ENCODE peak calls at places on chromosome 5, in seven cellular contexts. U is A549, D is astrocyte of the spinal cord, T is hepatocyte, P is endodermal cell, X is mucosa of descending colon, Z is brain microvascular endothelial cell. H is an unnamed sample.

GRCh38 chr5:75522025-75522424 is 10.3 kb downstream of the POLK start:
- DNase-seq in U (no peak), D (peak), T (no peak), P (no peak), X (no peak), Z (peak), H (no peak)

GRCh38 chr5:56759521-56759920 is 55.8 kb upstream of the MAP3K1 start:
- DNase-seq in U (no peak), D (no peak), T (peak), P (no peak), X (no peak), Z (no peak), H (no peak)

GRCh38 chr5:39209924-39210323 is 9.4 kb downstream of the FYB1 start:
- DNase-seq in U (no peak), D (no peak), T (no peak), P (peak), X (peak), Z (no peak), H (no peak)

GRCh38 chr5:178455480-178455835 is 134.7 kb downstream of the COL23A1 start:
- DNase-seq in U (no peak), D (no peak), T (no peak), P (peak), X (no peak), Z (no peak), H (no peak)

GRCh38 chr5:151772029-151772867 is 494 bp downstream of the G3BP1 start:
- DNase-seq in U (peak), D (peak), T (peak), P (peak), X (peak), Z (no peak), H (peak)

GRCh38 chr5:164119806-164120440 is 614.5 kb downstream of the MAT2B start:
- DNase-seq in U (no peak), D (peak), T (peak), P (peak), X (no peak), Z (no peak), H (peak)

GRCh38 chr5:91562922-91563321 is 179.8 kb upstream of the ARRDC3 start:
- DNase-seq in U (no peak), D (no peak), T (no peak), P (no peak), X (no peak), Z (no peak), H (no peak)

GRCh38 chr5:45695011-45695667 is 1.0 kb downstream of the HCN1 start:
- DNase-seq in U (no peak), D (no peak), T (peak), P (peak), X (no peak), Z (no peak), H (no peak)

GRCh38 chr5:101292199-101292598 is 389.1 kb upstream of the ST8SIA4 start:
- DNase-seq in U (no peak), D (no peak), T (no peak), P (no peak), X (no peak), Z (no peak), H (no peak)

GRCh38 chr5:9507974-9508373 is 37.9 kb downstream of the SEMA5A start:
- DNase-seq in U (no peak), D (peak), T (peak), P (no peak), X (no peak), Z (peak), H (peak)

GRCh38 chr5:83000922-83001321 is 76.3 kb downstream of the TMEM167A start:
- DNase-seq in U (no peak), D (no peak), T (no peak), P (no peak), X (no peak), Z (no peak), H (no peak)

GRCh38 chr5:9361835-9362234 is 184.0 kb downstream of the SEMA5A start:
- DNase-seq in U (peak), D (peak), T (peak), P (peak), X (peak), Z (peak), H (peak)

GRCh38 chr5:17238521-17239041 is 21.1 kb downstream of the BASP1 start:
- DNase-seq in U (no peak), D (peak), T (no peak), P (no peak), X (no peak), Z (peak), H (peak)

GRCh38 chr5:109247943-109248342 is 161.8 kb downstream of the PJA2 start:
- DNase-seq in U (no peak), D (no peak), T (no peak), P (no peak), X (no peak), Z (no peak), H (no peak)

GRCh38 chr5:58107704-58108103 is 352.2 kb downstream of the PLK2 start:
- DNase-seq in U (no peak), D (peak), T (peak), P (no peak), X (no peak), Z (peak), H (peak)

GRCh38 chr5:94174748-94175411 is 433.5 kb upstream of the POU5F2 start:
- DNase-seq in U (no peak), D (peak), T (no peak), P (no peak), X (no peak), Z (peak), H (no peak)

GRCh38 chr5:10564838-10565784 is 1.2 kb downstream of the ANKRD33B start:
- DNase-seq in U (no peak), D (no peak), T (no peak), P (peak), X (no peak), Z (no peak), H (peak)

GRCh38 chr5:125229556-125229955 is 483.1 kb upstream of the ZNF608 start:
- DNase-seq in U (no peak), D (no peak), T (no peak), P (no peak), X (no peak), Z (no peak), H (no peak)

GRCh38 chr5:125228358-125228757 is 481.9 kb upstream of the ZNF608 start:
- DNase-seq in U (no peak), D (no peak), T (no peak), P (no peak), X (no peak), Z (no peak), H (no peak)

GRCh38 chr5:125225424-125225823 is 479.0 kb upstream of the ZNF608 start:
- DNase-seq in U (no peak), D (no peak), T (no peak), P (no peak), X (no peak), Z (no peak), H (no peak)

GRCh38 chr5:125226825-125227224 is 480.4 kb upstream of the ZNF608 start:
- DNase-seq in U (no peak), D (no peak), T (no peak), P (no peak), X (no peak), Z (no peak), H (no peak)

DNA sequence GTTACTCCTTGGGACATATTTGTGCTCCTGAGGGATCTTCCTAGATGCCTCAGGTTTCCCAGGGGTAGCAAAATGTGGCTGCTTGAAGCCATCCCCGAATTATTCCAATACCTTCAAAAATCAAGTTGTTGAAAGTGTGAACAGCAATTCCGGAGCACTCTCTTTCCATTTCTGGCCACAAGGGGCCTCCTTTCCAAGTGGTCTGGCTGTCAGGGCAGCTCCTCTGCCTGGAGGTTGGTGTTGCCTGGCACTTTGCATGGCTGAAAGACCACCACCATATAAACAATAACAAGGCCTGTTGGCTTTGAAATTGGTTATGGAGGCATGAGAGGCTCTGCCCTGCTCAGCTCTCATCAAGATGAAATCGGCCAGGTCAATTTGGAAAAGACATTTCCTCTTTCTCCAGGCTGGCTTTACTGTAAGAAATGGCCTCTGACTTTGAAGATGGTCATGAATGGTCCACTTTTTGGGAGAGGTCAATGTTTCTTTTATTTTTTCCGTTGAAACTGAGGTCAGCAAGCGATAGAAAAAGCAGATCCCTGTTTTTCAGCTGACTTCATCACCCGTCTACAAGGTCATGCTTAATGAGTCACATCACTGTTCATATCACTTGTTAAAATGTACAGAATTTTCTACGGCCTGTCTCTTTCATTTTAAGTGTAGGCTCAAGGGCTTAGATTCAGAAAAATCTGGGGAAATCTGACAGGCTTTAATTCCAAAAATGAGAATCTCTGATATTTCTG is 481.1 kb upstream of the ZNF608 start:
- DNase-seq in U (peak), D (peak), T (peak), P (peak), X (peak), Z (peak), H (peak)
- TF ChIP-seq CTCF in U (peak), D (peak), T (peak), P (peak), X (no peak), Z (peak), H (peak)

DNA sequence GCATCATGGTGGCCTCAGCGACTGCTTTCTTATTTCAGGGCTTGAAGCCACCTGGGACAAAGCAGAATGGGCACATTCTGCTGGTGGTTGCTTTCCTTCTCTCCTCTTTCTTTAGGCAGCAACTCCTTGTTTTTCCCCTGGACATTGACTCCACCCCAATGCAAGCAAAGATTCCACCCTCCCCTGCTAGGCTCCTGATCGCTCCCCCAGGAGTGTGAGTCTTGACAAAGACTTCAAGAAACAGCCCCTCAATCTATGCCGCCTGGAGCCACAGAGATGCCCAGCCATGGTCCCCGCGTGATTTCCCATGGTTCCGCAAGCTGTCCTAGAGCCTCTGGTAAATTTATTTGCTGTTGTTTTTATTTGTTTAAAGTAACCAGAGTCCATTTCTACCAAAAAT is 2.4 kb downstream of the KCNMB1 start:
- DNase-seq in U (no peak), D (no peak), T (no peak), P (no peak), X (no peak), Z (no peak), H (no peak)
- H3K4me3 ChIP-seq in U (no peak), D (no peak), T (no peak), P (no peak), X (no peak), Z (no peak), H (no peak)

GRCh38 chr5:106121972-106122605 is 1548.6 kb downstream of the EFNA5 start:
- DNase-seq in U (peak), D (no peak), T (peak), P (peak), X (peak), Z (no peak), H (peak)
- TF ChIP-seq CTCF in U (peak), D (peak), T (peak), P (peak), X (peak), Z (peak), H (peak)

GRCh38 chr5:133051547-133052316 is at the start of gene HSPA4:
- DNase-seq in U (peak), D (peak), T (peak), P (peak), X (peak), Z (peak), H (peak)

GRCh38 chr5:133051117-133051546 is 681 bp upstream of the HSPA4 start:
- DNase-seq in U (no peak), D (no peak), T (peak), P (no peak), X (peak), Z (no peak), H (no peak)

GRCh38 chr5:133048993-133049725 is 2.7 kb upstream of the HSPA4 start:
- DNase-seq in U (no peak), D (no peak), T (no peak), P (no peak), X (no peak), Z (no peak), H (peak)

GRCh38 chr5:133049726-133050048 is 2.1 kb upstream of the HSPA4 start:
- DNase-seq in U (no peak), D (no peak), T (peak), P (no peak), X (no peak), Z (peak), H (no peak)

GRCh38 chr5:133050500-133050899 is 1.3 kb upstream of the HSPA4 start:
- DNase-seq in U (no peak), D (no peak), T (no peak), P (peak), X (no peak), Z (no peak), H (no peak)
- H3K4me3 ChIP-seq in U (peak), D (peak), T (peak), P (peak), X (no peak), Z (peak), H (peak)

DNA sequence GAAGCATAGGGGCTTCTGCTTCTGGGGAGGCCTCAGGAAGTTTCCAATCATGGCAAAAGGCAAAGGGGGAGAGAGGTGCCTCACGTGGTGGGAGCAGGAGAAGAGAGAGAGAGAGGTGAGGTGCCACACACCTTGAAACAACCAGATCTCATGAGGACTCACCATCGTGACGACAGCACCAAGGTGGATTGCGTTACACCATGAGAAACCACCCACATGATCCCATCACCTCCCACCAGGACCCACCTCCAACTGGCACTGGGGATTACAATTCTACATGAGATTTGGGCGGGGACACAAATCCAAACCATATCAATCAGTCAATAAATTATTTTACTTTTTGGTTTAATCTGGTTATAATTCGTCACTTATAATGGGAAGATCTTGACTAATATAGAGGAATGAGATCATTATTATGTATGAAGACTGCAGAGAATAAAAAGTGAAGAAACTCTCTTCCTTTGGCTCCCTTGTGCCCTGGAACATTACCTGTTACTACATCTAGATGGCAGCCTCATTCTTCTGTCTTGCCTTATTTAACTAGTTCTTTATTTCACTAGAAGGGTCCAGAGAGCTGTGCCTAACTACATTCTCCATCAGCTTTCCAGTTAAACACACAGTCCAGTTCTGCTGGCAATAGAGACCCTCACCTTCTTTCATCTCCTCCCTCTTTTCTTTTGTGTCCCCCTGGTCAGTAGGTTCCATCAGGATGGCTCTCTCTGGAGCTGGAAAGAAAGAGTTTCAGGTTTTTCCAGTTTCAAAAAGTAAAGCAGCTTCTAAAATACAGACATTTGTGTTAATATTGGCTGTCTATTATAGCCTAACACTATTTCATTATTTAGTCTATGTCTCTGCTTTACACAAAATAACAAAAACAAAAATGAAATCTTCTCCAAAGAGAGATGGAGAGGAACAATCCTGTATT is 21.7 kb upstream of the SPINK7 start:
- DNase-seq in U (no peak), D (peak), T (peak), P (peak), X (peak), Z (peak), H (peak)
- TF ChIP-seq CTCF in U (peak), D (peak), T (peak), P (peak), X (no peak), Z (peak), H (peak)

GRCh38 chr5:119470105-119470763 is 17.9 kb downstream of the HSD17B4 start:
- DNase-seq in U (no peak), D (no peak), T (no peak), P (peak), X (no peak), Z (no peak), H (no peak)
- H3K4me3 ChIP-seq in U (no peak), D (no peak), T (no peak), P (no peak), X (no peak), Z (no peak), H (no peak)

DNA sequence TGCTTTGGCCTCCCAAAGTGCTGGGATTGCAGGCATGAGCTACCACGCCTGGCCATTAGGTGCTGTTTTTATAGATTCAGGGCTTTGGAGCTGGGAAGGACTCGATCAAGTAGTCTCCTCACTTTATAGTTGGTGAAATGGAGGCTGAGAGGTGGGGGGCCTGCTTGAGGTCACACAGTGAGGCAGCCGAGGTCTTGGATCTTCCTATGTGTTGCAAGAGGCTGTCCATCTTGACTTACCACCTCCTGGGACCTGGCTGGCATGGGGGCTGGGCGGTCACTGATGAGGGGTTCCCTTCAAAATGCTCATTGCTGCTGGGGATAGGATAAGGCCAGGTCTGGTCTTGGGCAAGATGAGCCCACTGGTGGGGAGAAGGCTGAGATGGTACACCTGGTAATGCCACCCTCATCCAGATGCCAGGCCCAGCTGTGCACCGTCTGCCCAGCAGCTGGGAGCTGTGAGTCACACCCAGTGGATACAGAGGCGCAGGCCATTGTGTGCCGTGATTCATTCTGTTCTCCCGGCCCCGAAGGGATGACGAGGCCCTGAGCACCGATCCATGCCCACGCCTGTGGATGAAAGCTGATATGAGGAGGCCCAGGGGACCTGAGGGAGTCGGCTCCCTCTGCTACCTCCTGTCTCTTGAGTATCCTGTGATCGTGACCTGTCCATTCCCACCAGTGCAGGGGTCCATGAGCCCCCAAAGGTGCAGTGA is 10.5 kb upstream of the NDST1 start:
- DNase-seq in U (peak), D (peak), T (peak), P (no peak), X (no peak), Z (peak), H (peak)
- TF ChIP-seq CTCF in U (no peak), D (no peak), T (no peak), P (peak), X (no peak), Z (peak), H (no peak)

DNA sequence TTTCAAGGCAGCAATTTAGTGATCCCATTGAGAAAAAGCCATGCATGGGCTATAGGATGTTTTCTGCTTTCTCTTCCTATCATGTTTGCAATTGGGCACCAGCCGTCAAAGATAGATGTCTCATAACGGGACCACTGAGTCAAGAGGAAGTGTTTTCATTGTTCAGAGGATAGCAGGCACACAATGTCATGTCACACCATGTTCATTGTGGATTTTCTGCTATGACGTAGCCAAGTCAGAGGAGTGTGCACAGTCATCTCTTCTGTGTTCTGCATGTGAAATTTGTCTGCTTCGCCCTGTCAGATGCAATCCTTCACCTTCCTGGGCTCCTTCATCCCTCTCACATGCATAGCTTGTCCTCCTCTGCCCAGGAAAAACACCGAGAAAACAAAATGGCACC is 106.0 kb downstream of the CD180 start:
- DNase-seq in U (no peak), D (no peak), T (no peak), P (no peak), X (no peak), Z (no peak), H (no peak)
- H3K4me3 ChIP-seq in U (no peak), D (no peak), T (no peak), P (no peak), X (no peak), Z (no peak), H (no peak)

DNA sequence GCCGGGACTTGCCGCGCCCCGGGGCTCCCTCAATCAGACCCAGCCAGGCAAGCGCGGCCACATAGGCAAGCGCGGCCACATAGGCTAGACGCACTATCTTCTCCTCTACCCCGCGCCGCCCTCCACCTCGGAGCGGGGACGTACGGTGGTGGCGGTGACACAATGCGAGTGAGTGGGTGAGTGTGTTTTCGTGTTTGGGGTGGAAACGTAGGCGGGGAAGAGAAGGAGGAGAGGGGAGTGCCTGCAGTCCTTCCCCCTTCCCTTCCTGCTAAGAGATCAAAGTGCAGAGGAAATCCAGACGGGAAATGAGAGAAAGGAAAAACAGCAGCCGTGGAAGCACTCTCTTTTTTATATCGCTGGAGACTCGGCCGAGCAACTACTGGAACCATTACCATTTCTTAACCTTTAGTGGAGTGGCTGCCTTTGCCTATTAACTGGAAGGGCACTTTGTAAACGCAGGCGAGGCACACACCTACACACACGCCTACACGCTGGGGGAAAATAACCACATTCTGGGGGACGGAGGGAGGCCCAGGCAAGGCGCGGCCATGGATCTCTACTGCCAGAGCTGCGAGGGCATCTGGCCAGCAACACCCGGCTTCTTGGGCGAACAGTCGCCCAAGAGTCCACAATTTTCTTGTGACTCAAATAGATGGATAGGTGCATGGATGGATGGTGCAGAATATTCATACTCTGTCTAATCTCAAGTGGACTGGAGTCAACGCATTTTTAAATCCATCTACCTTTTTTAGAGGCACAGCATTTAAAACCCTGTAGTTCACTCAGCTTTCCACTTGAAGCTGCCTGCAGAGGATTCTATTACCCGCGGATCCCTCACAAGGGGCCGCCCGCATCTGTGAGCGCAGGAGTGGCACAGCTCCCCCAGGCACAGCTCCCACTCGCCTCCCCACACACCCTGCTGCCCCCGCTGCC is 2.1 kb downstream of the EDIL3 start:
- DNase-seq in U (no peak), D (peak), T (peak), P (peak), X (peak), Z (peak), H (peak)
- TF ChIP-seq CTCF in U (no peak), D (no peak), T (peak), P (no peak), X (no peak), Z (peak), H (no peak)